ENCODE peak calls at places on chromosomes 6 and 20, in seven cellular contexts. M is A549, L is tibial artery, U is endodermal cell, T is DND-41, R is cardiac muscle cell, V is left ventricle myocardium inferior. Z is an unnamed sample. For H3K4me1, the result is how much of the 10 kb centered on the place peaks cover.

GRCh38 chr20:61159940-61160688 is 91.9 kb upstream of the CDH4 start:
- DNase-seq in M (no peak), L (no peak), U (no peak), T (peak), R (peak), V (no peak), Z (no peak)

GRCh38 chr20:53343433-53343832 is 250.2 kb downstream of the ZNF217 start:
- DNase-seq in M (no peak), L (no peak), U (no peak), T (no peak), R (no peak), V (no peak), Z (no peak)

GRCh38 chr20:63935447-63935846 is 20.8 kb downstream of the UCKL1 start:
- DNase-seq in M (no peak), L (no peak), U (no peak), T (no peak), R (no peak), V (no peak), Z (no peak)

GRCh38 chr20:52598306-52598705 is 373.9 kb upstream of the TSHZ2 start:
- DNase-seq in M (no peak), L (no peak), U (no peak), T (no peak), R (no peak), V (no peak), Z (no peak)

GRCh38 chr6:119172813-119173212 is 94.3 kb upstream of the FAM184A start:
- DNase-seq in M (no peak), L (no peak), U (no peak), T (no peak), R (no peak), V (no peak), Z (no peak)

GRCh38 chr6:3072798-3073197 is 4.5 kb downstream of the RIPK1 start:
- DNase-seq in M (no peak), L (no peak), U (no peak), T (no peak), R (no peak), V (no peak), Z (no peak)

GRCh38 chr6:116633685-116634084 is 17.4 kb downstream of the RSPH4A start:
- DNase-seq in M (peak), L (no peak), U (peak), T (no peak), R (no peak), V (no peak), Z (no peak)

GRCh38 chr6:13808806-13809205 is 5.6 kb downstream of the MCUR1 start:
- DNase-seq in M (no peak), L (no peak), U (no peak), T (no peak), R (no peak), V (no peak), Z (no peak)

GRCh38 chr6:79373246-79373645 is 138.8 kb upstream of the HMGN3 start:
- DNase-seq in M (no peak), L (no peak), U (no peak), T (no peak), R (no peak), V (no peak), Z (no peak)

GRCh38 chr6:45923831-45924391 is 91.7 kb downstream of the CLIC5 start:
- DNase-seq in M (no peak), L (no peak), U (peak), T (no peak), R (no peak), V (no peak), Z (no peak)

GRCh38 chr6:127966616-127967015 is 65.8 kb upstream of the THEMIS start:
- DNase-seq in M (no peak), L (no peak), U (no peak), T (no peak), R (no peak), V (no peak), Z (no peak)

GRCh38 chr6:82711992-82712788 is 348.6 kb downstream of the TPBG start:
- DNase-seq in M (no peak), L (peak), U (no peak), T (no peak), R (no peak), V (no peak), Z (peak)

GRCh38 chr6:112086744-112087135 is 542 bp downstream of the TUBE1 start:
- DNase-seq in M (peak), L (no peak), U (no peak), T (no peak), R (peak), V (no peak), Z (no peak)

GRCh38 chr6:79461205-79461604 is 76.0 kb downstream of the LCA5 start:
- DNase-seq in M (no peak), L (no peak), U (no peak), T (no peak), R (no peak), V (no peak), Z (no peak)

GRCh38 chr6:36130672-36131516 is 581 bp downstream of the MAPK13 start:
- DNase-seq in M (no peak), L (no peak), U (peak), T (no peak), R (no peak), V (no peak), Z (no peak)

GRCh38 chr20:33434434-33434833 is 9.1 kb downstream of the SNTA1 start:
- DNase-seq in M (no peak), L (no peak), U (no peak), T (no peak), R (no peak), V (no peak), Z (no peak)

GRCh38 chr6:170296746-170297576 is 6.1 kb upstream of the DLL1 start:
- DNase-seq in M (no peak), L (peak), U (peak), T (no peak), R (no peak), V (no peak), Z (no peak)

GRCh38 chr6:140744648-140745320 is 1370.3 kb upstream of the CITED2 start:
- DNase-seq in M (no peak), L (no peak), U (no peak), T (no peak), R (no peak), V (no peak), Z (no peak)

GRCh38 chr6:122770835-122771601 is 8.5 kb upstream of the FABP7 start:
- DNase-seq in M (no peak), L (no peak), U (peak), T (no peak), R (peak), V (no peak), Z (no peak)

GRCh38 chr6:104705095-104705707 is 154.5 kb downstream of the HACE1 start:
- DNase-seq in M (no peak), L (no peak), U (no peak), T (peak), R (no peak), V (peak), Z (no peak)

GRCh38 chr6:36590237-36590636 is 3.9 kb upstream of the SRSF3 start:
- DNase-seq in M (no peak), L (peak), U (no peak), T (no peak), R (no peak), V (no peak), Z (peak)

GRCh38 chr6:28710466-28711191 is 184.9 kb downstream of the GPX5 start:
- DNase-seq in M (peak), L (no peak), U (peak), T (no peak), R (no peak), V (no peak), Z (no peak)

GRCh38 chr20:41733151-41733550 is 115.0 kb upstream of the CHD6 start:
- DNase-seq in M (no peak), L (no peak), U (no peak), T (no peak), R (no peak), V (no peak), Z (no peak)

GRCh38 chr6:159359581-159360264 is 190.5 kb downstream of the FNDC1 start:
- DNase-seq in M (no peak), L (no peak), U (no peak), T (no peak), R (no peak), V (no peak), Z (no peak)

GRCh38 chr20:11901127-11901526 is 16.6 kb upstream of the BTBD3 start:
- DNase-seq in M (no peak), L (no peak), U (no peak), T (no peak), R (no peak), V (no peak), Z (no peak)

GRCh38 chr6:12527339-12527738 is 189.2 kb upstream of the PHACTR1 start:
- DNase-seq in M (no peak), L (no peak), U (no peak), T (no peak), R (no peak), V (no peak), Z (no peak)

GRCh38 chr6:83853178-83853967 is at the start of gene RIPPLY2:
- DNase-seq in M (peak), L (peak), U (peak), T (no peak), R (peak), V (peak), Z (no peak)

GRCh38 chr20:50645253-50646068 is 45.9 kb downstream of the RIPOR3 start:
- DNase-seq in M (peak), L (peak), U (peak), T (no peak), R (peak), V (peak), Z (peak)

GRCh38 chr6:86715676-86716075 is 221.7 kb upstream of the HTR1E start:
- DNase-seq in M (no peak), L (no peak), U (no peak), T (no peak), R (no peak), V (no peak), Z (no peak)

GRCh38 chr20:21272279-21272678 is 30.9 kb upstream of the XRN2 start:
- DNase-seq in M (no peak), L (no peak), U (no peak), T (no peak), R (no peak), V (no peak), Z (no peak)

GRCh38 chr20:14951105-14951504 is 613.7 kb upstream of the FLRT3 start:
- DNase-seq in M (no peak), L (no peak), U (no peak), T (no peak), R (no peak), V (no peak), Z (no peak)

GRCh38 chr6:47180633-47181032 is 129.1 kb downstream of the TNFRSF21 start:
- DNase-seq in M (peak), L (no peak), U (peak), T (no peak), R (no peak), V (no peak), Z (no peak)

GRCh38 chr20:44632103-44632752 is 19.3 kb downstream of the ADA start:
- DNase-seq in M (no peak), L (no peak), U (no peak), T (no peak), R (no peak), V (no peak), Z (no peak)

DNA sequence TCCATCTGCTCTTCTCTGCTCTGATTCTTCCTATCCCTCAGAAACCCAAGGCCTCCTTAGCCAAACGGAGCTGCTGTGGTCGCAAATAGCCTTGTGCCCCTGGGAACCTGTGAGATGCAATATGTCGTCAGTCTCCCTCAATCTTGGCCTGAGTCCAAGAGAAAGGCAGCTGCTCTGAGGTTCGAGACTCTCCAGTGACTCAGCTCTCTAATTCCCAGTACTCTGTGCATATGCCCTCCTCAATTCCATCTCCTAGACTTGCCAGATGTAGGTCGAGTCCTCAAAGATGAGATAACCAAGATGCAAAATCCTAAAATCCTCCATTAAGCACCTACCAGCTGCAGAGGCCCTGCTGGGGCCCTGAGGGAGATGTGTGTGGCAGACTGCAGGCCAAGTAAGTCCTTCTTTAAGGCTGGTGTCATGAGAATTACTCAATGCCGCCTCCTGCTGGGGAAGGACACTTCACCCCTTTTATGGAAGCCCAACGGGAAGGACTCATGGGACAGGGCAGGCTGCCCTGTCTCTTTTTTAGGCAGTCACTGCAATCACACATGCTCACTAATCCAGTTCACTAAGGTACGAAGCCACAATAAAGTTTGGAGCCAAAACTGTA is 28.5 kb downstream of the C6orf15 start:
- DNase-seq in M (peak), L (peak), U (peak), T (peak), R (peak), V (no peak), Z (no peak)
- TF ChIP-seq CTCF in M (peak), L (peak), U (peak), T (peak), R (peak), V (peak), Z (no peak)

DNA sequence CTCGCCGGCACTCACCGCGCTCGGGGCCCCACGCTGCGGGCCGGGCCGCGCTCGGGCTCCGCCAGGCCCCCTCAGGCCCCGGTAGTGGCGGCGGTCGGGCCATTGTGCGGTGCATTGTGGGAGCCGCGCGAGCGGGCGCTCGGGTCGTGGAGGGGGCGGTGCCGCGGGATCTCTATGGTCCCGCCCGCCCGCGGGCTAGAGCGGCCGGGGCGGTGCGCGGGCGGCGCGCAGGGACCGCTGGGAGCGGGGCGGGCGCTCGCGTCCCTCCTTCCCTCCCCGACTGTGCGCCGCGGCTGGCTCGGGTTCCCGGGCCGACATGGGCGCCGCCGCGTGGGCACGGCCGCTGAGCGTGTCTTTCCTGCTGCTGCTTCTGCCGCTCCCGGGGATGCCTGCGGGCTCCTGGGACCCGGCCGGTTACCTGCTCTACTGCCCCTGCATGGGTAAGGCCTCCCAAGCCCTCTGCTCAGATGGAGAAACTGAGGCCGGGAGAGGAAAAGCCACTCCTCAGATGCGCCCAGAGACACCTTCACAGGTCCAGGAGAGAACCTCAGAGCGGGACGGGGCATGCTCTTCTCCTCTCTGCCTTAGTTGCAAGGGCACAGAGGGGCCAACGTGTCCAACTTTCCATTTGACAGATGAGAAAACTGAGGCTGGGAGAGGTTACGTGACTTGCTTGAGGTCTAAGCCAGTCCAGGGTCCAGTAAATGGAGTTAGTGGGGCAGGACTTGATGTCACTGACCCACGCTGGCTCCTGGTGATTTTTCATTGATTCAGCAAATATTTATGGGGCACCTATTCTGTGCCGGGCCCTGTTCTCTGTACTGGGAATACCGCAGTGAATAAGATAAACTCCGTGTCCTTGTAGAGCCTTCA is at the start of the genes PLAGL2 and POFUT1:
- DNase-seq in M (peak), L (peak), U (peak), T (peak), R (peak), V (peak), Z (peak)
- H3K4me1 ChIP-seq in M (under half), L (under half), U (under half), T (half or more), R (under half), V (half or more), Z (under half)

DNA sequence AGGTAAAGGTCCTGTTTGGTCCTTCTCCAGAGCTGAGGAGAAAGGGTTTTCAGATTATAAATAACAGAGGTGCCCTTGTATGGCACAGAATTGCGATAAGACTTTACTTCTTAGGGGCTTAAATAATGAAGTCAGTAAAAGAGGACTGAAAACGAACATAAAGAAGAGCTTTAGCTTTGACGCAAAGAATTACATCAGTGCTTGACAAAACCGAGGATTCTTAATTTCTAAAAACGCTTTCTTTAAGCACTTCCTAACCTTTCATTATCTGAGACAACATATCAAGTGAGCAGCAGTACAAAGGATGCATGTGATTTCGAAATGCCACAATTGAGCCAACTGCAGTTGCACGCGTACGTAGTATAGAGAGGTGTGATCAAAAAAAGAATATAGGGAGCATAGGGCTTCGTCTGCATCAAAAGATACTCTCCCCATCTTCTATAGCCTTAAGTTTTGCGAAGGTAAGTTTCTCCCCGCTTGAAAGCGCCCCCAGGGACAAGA is 848 bp upstream of the LOC128125822 start:
- DNase-seq in M (no peak), L (no peak), U (no peak), T (no peak), R (no peak), V (no peak), Z (no peak)
- TF ChIP-seq CTCF in M (peak), L (no peak), U (no peak), T (no peak), R (no peak), V (no peak), Z (no peak)

GRCh38 chr20:56428388-56428787 is 16.3 kb downstream of the CASS4 start:
- DNase-seq in M (no peak), L (no peak), U (peak), T (no peak), R (no peak), V (no peak), Z (no peak)

GRCh38 chr20:56427797-56428196 is 15.7 kb downstream of the CASS4 start:
- DNase-seq in M (no peak), L (no peak), U (peak), T (no peak), R (no peak), V (no peak), Z (no peak)

GRCh38 chr20:56429496-56429895 is 17.4 kb downstream of the CASS4 start:
- DNase-seq in M (no peak), L (peak), U (no peak), T (no peak), R (no peak), V (no peak), Z (no peak)

GRCh38 chr20:56429941-56430340 is 17.9 kb downstream of the CASS4 start:
- DNase-seq in M (no peak), L (peak), U (peak), T (no peak), R (no peak), V (no peak), Z (no peak)

GRCh38 chr20:56428881-56429280 is 16.8 kb downstream of the CASS4 start:
- DNase-seq in M (no peak), L (peak), U (peak), T (no peak), R (no peak), V (no peak), Z (no peak)
- H3K4me1 ChIP-seq in M (under half), L (under half), U (under half), T (under half), R (under half), V (under half), Z (under half)

DNA sequence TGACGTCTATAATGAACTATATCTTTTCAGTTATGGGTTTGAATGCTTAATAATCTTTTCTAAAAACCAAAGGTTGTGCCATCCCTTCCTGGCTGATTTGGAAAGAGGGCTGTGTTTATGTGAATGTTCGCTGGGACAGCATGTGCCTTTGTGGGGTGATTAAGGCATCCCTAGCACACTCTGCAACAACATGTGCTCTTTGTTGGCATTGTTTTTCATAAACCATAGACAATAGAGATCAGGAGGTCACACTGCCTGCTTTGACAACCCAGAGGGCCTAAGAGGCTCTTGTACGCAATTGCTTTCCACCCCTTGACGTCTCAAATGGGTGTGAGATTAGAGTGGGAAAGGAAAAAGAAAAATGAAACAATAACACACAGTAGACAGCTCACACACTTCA is 116.0 kb downstream of the LRRC1 start:
- DNase-seq in M (no peak), L (no peak), U (no peak), T (no peak), R (no peak), V (no peak), Z (no peak)
- TF ChIP-seq CTCF in M (no peak), L (no peak), U (no peak), T (no peak), R (no peak), V (no peak), Z (no peak)

GRCh38 chr6:21741221-21742109 is 147.9 kb downstream of the SOX4 start:
- DNase-seq in M (no peak), L (no peak), U (no peak), T (no peak), R (no peak), V (no peak), Z (no peak)
- H3K4me1 ChIP-seq in M (half or more), L (under half), U (under half), T (under half), R (under half), V (under half), Z (under half)